ENCODE peak calls at places on chromosomes 1 and 21, in eight cellular contexts. K is MM.1S, I is stomach, C is endothelial cell of umbilical vein, G is gastrocnemius medialis, S is AG04450, E is Peyer's patch, B is cardiac muscle cell. U is an unnamed sample.

GRCh38 chr1:50665413-50665812 is 242.2 kb upstream of the DMRTA2 start:
- DNase-seq in K (no peak), E (no peak), I (no peak), S (no peak), B (no peak), G (no peak), C (no peak), U (no peak)

GRCh38 chr1:6141601-6142000 is 38.5 kb downstream of the CHD5 start:
- DNase-seq in K (peak; percentile 53), I (no peak), S (no peak), C (no peak), B (no peak), E (no peak), G (no peak), U (no peak)

GRCh38 chr21:29240136-29240535 is 58.6 kb upstream of the BACH1 start:
- DNase-seq in G (no peak), B (no peak), K (no peak), I (no peak), E (no peak), S (no peak), C (no peak), U (no peak)

GRCh38 chr1:15341634-15342375 is 67.9 kb upstream of the EFHD2 start:
- DNase-seq in G (no peak), C (peak; percentile 83), I (no peak), E (no peak), S (peak; percentile 47), B (peak; percentile 42), K (no peak), U (no peak)

GRCh38 chr1:162929177-162929576 is 68.2 kb upstream of the CCDC190 start:
- DNase-seq in S (no peak), K (no peak), G (no peak), I (no peak), E (no peak), C (no peak), B (no peak), U (no peak)

GRCh38 chr1:237713886-237714285 is 176.8 kb downstream of the ZP4 start:
- DNase-seq in B (peak; percentile 11), C (no peak), G (no peak), E (no peak), I (no peak), K (peak; percentile 83), S (no peak), U (no peak)

GRCh38 chr1:228393268-228393699 is 13.4 kb downstream of the TRIM11 start:
- DNase-seq in C (peak; percentile 75), K (no peak), E (peak; percentile 62), S (peak; percentile 32), G (no peak), B (peak; percentile 87), I (peak; percentile 56), U (peak; percentile 67)

GRCh38 chr1:80059940-80060339 is 1053.4 kb upstream of the ADGRL4 start:
- DNase-seq in C (no peak), G (no peak), E (no peak), I (no peak), B (peak; percentile 6), K (no peak), S (no peak), U (no peak)

GRCh38 chr1:231636157-231636556 is 9.6 kb downstream of the DISC1 start:
- DNase-seq in B (peak; percentile 38), C (peak; percentile 38), E (no peak), I (no peak), K (no peak), S (no peak), G (no peak), U (no peak)

GRCh38 chr1:154998818-154999650 is 3.6 kb upstream of the ZBTB7B start:
- DNase-seq in S (no peak), B (peak; percentile 84), G (no peak), E (peak; percentile 85), K (peak; percentile 92), C (peak; percentile 61), I (peak; percentile 60), U (peak; percentile 83)

GRCh38 chr1:108079550-108079949 is 114.6 kb upstream of the VAV3 start:
- DNase-seq in S (no peak), K (no peak), I (no peak), G (no peak), E (no peak), B (no peak), C (no peak), U (no peak)

GRCh38 chr1:17061486-17062271 is 7.8 kb upstream of the SDHB start:
- DNase-seq in K (no peak), I (no peak), C (no peak), B (no peak), G (no peak), E (no peak), S (no peak), U (peak; percentile 12)

GRCh38 chr1:214031267-214031650 is 43.5 kb downstream of the PROX1 start:
- DNase-seq in I (no peak), E (no peak), S (no peak), G (no peak), C (no peak), K (no peak), B (no peak), U (no peak)

GRCh38 chr1:37342736-37343135 is 131.6 kb upstream of the ZC3H12A start:
- DNase-seq in S (no peak), C (no peak), B (no peak), K (no peak), I (no peak), G (no peak), E (no peak), U (no peak)

GRCh38 chr1:160416369-160416768 is 16.0 kb downstream of the VANGL2 start:
- DNase-seq in B (peak; percentile 54), E (no peak), C (peak; percentile 31), G (no peak), K (no peak), I (no peak), S (no peak), U (no peak)

GRCh38 chr1:32960342-32960741 is 4.3 kb downstream of the RNF19B start:
- DNase-seq in C (no peak), G (no peak), B (no peak), I (no peak), S (no peak), K (no peak), E (no peak), U (no peak)

GRCh38 chr1:210143465-210144062 is 89.0 kb upstream of the SERTAD4 start:
- DNase-seq in G (peak; percentile 23), C (peak; percentile 83), E (peak; percentile 66), I (peak; percentile 79), K (peak; percentile 89), B (peak; percentile 82), S (peak; percentile 51), U (peak; percentile 77)

DNA sequence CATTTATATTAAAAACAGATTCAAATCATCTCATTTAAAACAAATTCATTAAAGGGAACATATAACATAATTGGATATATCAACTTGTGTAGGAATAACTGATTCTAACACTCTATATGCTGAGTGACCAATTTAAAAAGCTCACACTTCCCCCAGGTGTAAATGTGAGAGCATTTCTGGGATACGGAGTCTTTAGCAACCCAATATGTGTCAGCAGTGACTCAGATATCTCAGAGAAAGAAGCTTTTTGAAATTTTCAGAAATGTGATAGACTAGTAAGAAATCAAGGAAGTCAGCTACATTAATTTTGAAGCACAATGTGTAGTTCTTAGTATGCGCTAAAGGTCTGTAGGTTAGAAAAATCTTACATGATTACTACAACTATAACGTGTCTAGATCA is 87.9 kb upstream of the SERTAD4 start:
- DNase-seq in B (no peak), K (no peak), C (no peak), G (no peak), I (no peak), E (no peak), S (no peak), U (no peak)
- H3K27ac ChIP-seq in B (no peak overlapping the region), K (no peak overlapping the region), C (no peak overlapping the region), G (no peak overlapping the region), I (no peak overlapping the region), E (no peak overlapping the region), S (no peak overlapping the region), U (no peak overlapping the region)

GRCh38 chr1:42730988-42731387 is 9.0 kb downstream of the CLDN19 start:
- DNase-seq in C (no peak), K (no peak), I (no peak), S (no peak), E (no peak), G (no peak), B (no peak), U (no peak)
- TF ChIP-seq CTCF in C (no peak), K (no peak), I (no peak), S (no peak), E (peak; percentile 42), G (no peak), B (no peak), U (no peak)

GRCh38 chr1:20301463-20302092 is 10.9 kb downstream of the VWA5B1 start:
- DNase-seq in G (no peak), C (no peak), B (no peak), I (no peak), S (no peak), K (no peak), E (no peak), U (no peak)
- H3K27me3 ChIP-seq in G (no peaks in the 10 kb centered on the region), C (no peaks in the 10 kb centered on the region), B (no peaks in the 10 kb centered on the region), I (no peaks in the 10 kb centered on the region), S (peaks cover 21% of the 10 kb centered on the region), K (peaks cover 94% of the 10 kb centered on the region), E (no peaks in the 10 kb centered on the region), U (no peaks in the 10 kb centered on the region)

DNA sequence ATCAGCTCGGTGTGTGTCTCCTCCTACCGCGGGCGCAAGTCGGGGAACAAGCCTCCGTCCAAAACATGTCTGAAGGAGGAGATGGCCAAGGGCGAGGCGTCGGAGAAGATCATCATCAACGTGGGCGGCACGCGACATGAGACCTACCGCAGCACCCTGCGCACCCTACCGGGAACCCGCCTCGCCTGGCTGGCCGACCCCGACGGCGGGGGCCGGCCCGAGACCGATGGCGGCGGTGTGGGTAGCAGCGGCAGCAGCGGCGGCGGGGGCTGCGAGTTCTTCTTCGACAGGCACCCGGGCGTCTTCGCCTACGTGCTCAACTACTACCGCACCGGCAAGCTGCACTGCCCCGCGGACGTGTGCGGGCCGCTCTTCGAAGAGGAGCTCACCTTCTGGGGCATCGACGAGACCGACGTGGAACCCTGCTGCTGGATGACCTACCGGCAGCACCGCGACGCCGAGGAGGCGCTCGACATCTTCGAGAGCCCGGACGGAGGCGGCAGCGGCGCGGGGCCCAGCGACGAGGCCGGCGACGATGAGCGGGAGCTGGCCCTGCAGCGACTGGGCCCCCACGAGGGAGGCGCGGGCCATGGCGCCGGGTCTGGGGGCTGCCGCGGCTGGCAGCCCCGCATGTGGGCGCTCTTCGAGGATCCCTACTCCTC is 1.5 kb downstream of the KCNC4 start:
- DNase-seq in E (no peak), K (no peak), G (no peak), S (no peak), I (no peak), B (no peak), C (peak; percentile 16), U (no peak)
- H3K27ac ChIP-seq in E (peak overlapping the region; percentile 86), K (no peak overlapping the region), G (no peak overlapping the region), S (no peak overlapping the region), I (peak overlapping the region; percentile 91), B (no peak overlapping the region), C (no peak overlapping the region), U (peak overlapping the region; percentile 90)

GRCh38 chr1:147223740-147224615 is 1.2 kb downstream of the FMO5 start:
- DNase-seq in G (no peak), S (no peak), K (no peak), C (no peak), I (no peak), E (no peak), B (no peak), U (no peak)

GRCh38 chr1:147225193-147225730 is at the start of gene FMO5:
- DNase-seq in K (peak; percentile 73), E (peak; percentile 81), I (peak; percentile 78), C (peak; percentile 57), B (peak; percentile 79), G (peak; percentile 50), S (peak; percentile 45), U (peak; percentile 85)
- TF ChIP-seq CTCF in K (peak; percentile 26), E (peak; percentile 60), I (peak; percentile 37), C (no peak), B (peak; percentile 12), G (peak; percentile 9), S (peak; percentile 29), U (peak; percentile 36)

GRCh38 chr1:114152211-114153050 is 1.2 kb downstream of the SYT6 start:
- DNase-seq in G (no peak), I (peak; percentile 37), C (peak; percentile 28), E (peak; percentile 55), K (no peak), S (no peak), B (peak; percentile 54), U (peak; percentile 27)
- H3K27me3 ChIP-seq in G (peaks cover 58% of the 10 kb centered on the region), I (peaks cover 17% of the 10 kb centered on the region), C (peaks cover 65% of the 10 kb centered on the region), E (no peaks in the 10 kb centered on the region), K (no peaks in the 10 kb centered on the region), S (peaks cover 79% of the 10 kb centered on the region), B (peaks cover 87% of the 10 kb centered on the region), U (peaks cover 95% of the 10 kb centered on the region)